ENCODE peak calls at places on chromosomes 3 and 15, in five cellular contexts. F is HepG2, V is K562, W is SK-N-SH, A is IMR-90. T is an unnamed sample.

GRCh38 chr3:41580274-41580959 is 381.1 kb downstream of the CTNNB1 start:
- DNase-seq in A (no peak), V (no peak), F (no peak), W (peak; percentile 7), T (no peak)

GRCh38 chr3:51099794-51100542 is 285.1 kb upstream of the MANF start:
- DNase-seq in A (peak; percentile 47), V (peak; percentile 23), W (peak; percentile 55), F (peak; percentile 56), T (no peak)

GRCh38 chr3:161217496-161217895 is 3.6 kb upstream of the NMD3 start:
- DNase-seq in W (no peak), V (no peak), F (peak; percentile 63), A (no peak), T (no peak)

GRCh38 chr3:154430014-154430413 is at the start of gene GPR149:
- DNase-seq in W (peak; percentile 8), A (no peak), F (no peak), V (no peak), T (no peak)

GRCh38 chr3:122975163-122975923 is 52.2 kb downstream of the SEMA5B start:
- DNase-seq in W (peak; percentile 78), V (no peak), A (peak; percentile 55), F (no peak), T (no peak)

GRCh38 chr3:149898771-149899170 is 71.9 kb downstream of the PFN2 start:
- DNase-seq in F (no peak), A (peak; percentile 86), V (no peak), W (no peak), T (no peak)

GRCh38 chr3:120272294-120272693 is 12.7 kb downstream of the GPR156 start:
- DNase-seq in V (no peak), F (no peak), W (no peak), A (no peak), T (no peak)

GRCh38 chr3:146746190-146746589 is 141.0 kb upstream of the PLSCR5 start:
- DNase-seq in F (no peak), V (no peak), W (no peak), A (peak; percentile 23), T (no peak)

GRCh38 chr3:172918165-172918564 is 167.6 kb downstream of the ECT2 start:
- DNase-seq in V (no peak), A (peak; percentile 25), W (no peak), F (peak; percentile 45), T (no peak)

GRCh38 chr3:30810617-30811016 is 83.8 kb downstream of the GADL1 start:
- DNase-seq in F (no peak), V (no peak), W (peak; percentile 1), A (no peak), T (no peak)

GRCh38 chr15:85402195-85402921 is 22.0 kb downstream of the AKAP13 start:
- DNase-seq in F (no peak), W (no peak), A (peak; percentile 92), V (no peak), T (no peak)
- TF ChIP-seq MXI1 in F (no peak), W (no peak), A (no peak), V (no peak), T (no peak)

GRCh38 chr3:159884661-159885402 is 103.8 kb upstream of the IL12A start:
- DNase-seq in W (peak; percentile 52), F (peak; percentile 9), A (peak; percentile 65), V (peak; percentile 13), T (no peak)
- H3K9ac ChIP-seq in W (no peak overlapping the region), F (no peak overlapping the region), A (no peak overlapping the region), V (no peak overlapping the region), T (no peak overlapping the region)

DNA sequence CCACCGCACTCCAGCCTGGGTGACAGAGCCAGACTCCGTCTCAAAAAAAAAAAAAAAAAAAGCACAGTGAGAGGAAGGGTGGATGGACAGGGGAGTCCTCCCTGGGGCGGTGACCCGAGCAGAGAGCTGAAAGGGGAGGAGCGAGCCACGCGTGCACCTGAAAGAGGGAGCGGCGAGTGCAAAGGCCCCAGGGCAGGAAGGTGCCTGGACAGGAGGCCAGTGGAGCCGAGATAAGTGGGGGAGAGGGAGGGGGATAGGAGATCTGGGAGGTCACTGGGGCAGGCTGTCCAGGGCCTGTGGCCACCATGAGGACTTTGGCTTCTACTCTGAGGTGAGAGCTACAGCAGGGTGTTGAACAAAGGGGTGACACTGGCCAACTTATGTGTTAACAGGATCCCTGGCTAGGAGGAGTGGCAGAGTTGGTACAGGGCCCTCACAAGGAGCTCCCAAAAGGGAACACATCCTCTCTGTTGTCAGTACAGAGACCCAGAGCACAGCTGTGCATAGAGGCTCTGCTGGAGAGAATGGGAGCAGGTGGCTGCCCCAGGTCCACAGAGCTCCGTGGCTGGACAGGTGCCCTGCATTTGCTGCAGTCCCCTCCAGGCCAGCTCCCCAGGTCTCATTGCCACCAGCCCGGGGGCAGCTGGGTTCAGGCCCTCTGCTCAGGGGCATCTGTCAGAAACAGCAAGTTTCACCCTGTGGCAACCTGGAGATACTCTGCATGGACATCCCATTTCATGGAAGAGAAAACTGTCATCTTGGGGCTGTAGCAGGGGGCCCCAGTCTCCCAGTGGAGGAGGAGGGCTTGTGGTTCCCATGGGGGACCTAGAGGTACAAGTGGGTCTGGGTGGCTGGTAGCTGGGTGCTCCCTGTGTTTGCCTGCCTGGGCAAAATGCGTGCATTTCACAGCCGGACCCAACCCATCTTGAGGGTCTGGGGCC is 28.5 kb downstream of the FBLN2 start:
- DNase-seq in V (peak; percentile 60), W (peak; percentile 16), A (no peak), F (no peak), T (no peak)
- TF ChIP-seq MXI1 in V (no peak), W (no peak), A (no peak), F (no peak), T (no peak)

GRCh38 chr3:69542265-69543079 is 156.6 kb upstream of the FRMD4B start:
- DNase-seq in V (no peak), A (no peak), W (peak; percentile 59), F (no peak), T (no peak)
- H3K9ac ChIP-seq in V (no peak overlapping the region), A (no peak overlapping the region), W (no peak overlapping the region), F (no peak overlapping the region), T (no peak overlapping the region)

DNA sequence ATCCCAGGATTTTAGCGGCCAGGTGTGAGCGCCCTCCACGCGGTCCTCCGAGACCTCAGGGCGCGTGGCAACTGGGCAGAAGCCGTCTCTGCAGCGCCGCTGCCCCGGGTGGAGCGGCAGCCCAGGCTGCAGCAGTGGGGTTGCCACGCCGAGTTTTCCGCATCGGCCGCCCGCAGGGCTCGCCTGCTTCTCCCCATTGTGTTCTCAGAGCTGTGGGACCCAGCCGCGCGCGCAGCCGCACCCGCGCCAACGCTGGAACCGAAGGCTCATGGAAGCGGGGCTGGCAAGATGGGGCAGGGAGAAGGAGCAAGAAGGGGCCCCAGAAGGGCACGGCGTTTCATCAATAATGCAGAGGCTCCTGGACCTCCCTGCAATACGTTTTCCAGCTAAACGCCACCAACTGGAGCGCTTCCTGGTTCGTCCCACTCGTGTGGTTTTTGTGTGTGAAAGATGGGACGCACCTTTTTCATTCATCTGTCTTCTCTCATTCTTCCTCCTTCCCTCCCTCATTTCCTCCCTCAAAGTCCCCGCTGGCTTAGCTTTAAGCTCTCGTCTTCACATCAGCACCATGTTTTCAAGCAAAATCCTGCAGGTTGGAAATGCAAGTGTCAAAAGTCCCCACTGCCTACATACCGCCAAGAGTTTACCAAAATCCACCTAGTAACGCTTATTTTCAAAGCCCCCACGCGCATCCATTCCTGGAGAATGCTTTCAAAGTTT is 1.2 kb downstream of the ROBO1 start:
- DNase-seq in V (no peak), F (no peak), A (no peak), W (peak; percentile 73), T (no peak)
- TF ChIP-seq MXI1 in V (no peak), F (no peak), A (no peak), W (peak; percentile 33), T (no peak)

GRCh38 chr3:143172313-143173054 is 52.9 kb downstream of the CHST2 start:
- DNase-seq in W (no peak), F (no peak), V (no peak), A (no peak), T (no peak)
- H3K9ac ChIP-seq in W (no peak overlapping the region), F (no peak overlapping the region), V (no peak overlapping the region), A (no peak overlapping the region), T (no peak overlapping the region)